ENCODE peak calls at places on chromosomes 16 and 17, in ten cellular contexts. B is mammary epithelial cell; R is HCT116; N is ascending aorta; I is effector memory CD4-positive, alpha-beta T cell; M is MM.1S; V is K562; P is tibial artery; E is body of pancreas; H is fibroblast of lung. K is an unnamed sample. For H3K27me3 and H3K4me1, the result is how much of the 10 kb centered on the place peaks cover.

GRCh38 chr17:43676471-43676870 is 14.7 kb upstream of the MEOX1 start:
- DNase-seq in B (peak), R (no peak), N (no peak), I (no peak), M (no peak), V (no peak), P (no peak), E (no peak), H (peak), K (no peak)

GRCh38 chr16:88536971-88537751 is 33.0 kb upstream of the ZC3H18 start:
- DNase-seq in B (no peak), R (no peak), N (no peak), I (no peak), M (no peak), V (no peak), P (no peak), E (no peak), H (no peak), K (no peak)

GRCh38 chr17:57935833-57936807 is 19.1 kb downstream of the CUEDC1 start:
- DNase-seq in B (no peak), R (no peak), N (peak), I (no peak), M (no peak), V (no peak), P (peak), E (peak), H (peak), K (no peak)

GRCh38 chr17:12536472-12536871 is 129.2 kb upstream of the MYOCD start:
- DNase-seq in B (no peak), R (no peak), N (no peak), I (no peak), M (no peak), V (no peak), P (no peak), E (no peak), H (peak), K (no peak)

GRCh38 chr16:54882556-54882955 is 48.1 kb upstream of the IRX5 start:
- DNase-seq in B (no peak), R (no peak), N (no peak), I (no peak), M (no peak), V (no peak), P (no peak), E (no peak), H (no peak), K (no peak)

GRCh38 chr17:66720567-66720966 is 114.3 kb upstream of the CACNG5 start:
- DNase-seq in B (no peak), R (no peak), N (peak), I (no peak), M (no peak), V (no peak), P (no peak), E (no peak), H (no peak), K (no peak)

GRCh38 chr17:72863511-72864175 is 228.8 kb downstream of the SLC39A11 start:
- DNase-seq in B (no peak), R (no peak), N (no peak), I (no peak), M (no peak), V (no peak), P (no peak), E (no peak), H (no peak), K (no peak)

GRCh38 chr17:75856062-75856681 is 1.0 kb upstream of the WBP2 start:
- DNase-seq in B (no peak), R (no peak), N (no peak), I (no peak), M (peak), V (peak), P (peak), E (peak), H (no peak), K (no peak)

GRCh38 chr16:77856455-77857138 is 68.2 kb downstream of the VAT1L start:
- DNase-seq in B (no peak), R (no peak), N (peak), I (no peak), M (no peak), V (no peak), P (no peak), E (no peak), H (no peak), K (no peak)

GRCh38 chr17:603405-604193 is 111.0 kb downstream of the VPS53 start:
- DNase-seq in B (no peak), R (no peak), N (no peak), I (no peak), M (no peak), V (peak), P (no peak), E (no peak), H (no peak), K (no peak)

GRCh38 chr17:80997471-80998387 is 6.1 kb downstream of the CHMP6 start:
- DNase-seq in B (no peak), R (no peak), N (no peak), I (no peak), M (no peak), V (no peak), P (no peak), E (no peak), H (peak), K (no peak)

GRCh38 chr17:61128671-61129115 is 270.9 kb upstream of the TBX2 start:
- DNase-seq in B (no peak), R (no peak), N (no peak), I (no peak), M (no peak), V (no peak), P (no peak), E (no peak), H (no peak), K (no peak)

GRCh38 chr17:5131146-5131715 is 15.4 kb downstream of the USP6 start:
- DNase-seq in B (no peak), R (no peak), N (no peak), I (no peak), M (no peak), V (no peak), P (no peak), E (no peak), H (no peak), K (no peak)

GRCh38 chr17:7650509-7651096 is at the start of gene ATP1B2:
- DNase-seq in B (peak), R (no peak), N (peak), I (peak), M (peak), V (peak), P (no peak), E (peak), H (peak), K (peak)

GRCh38 chr16:81003610-81004460 is 2.9 kb downstream of the CMC2 start:
- DNase-seq in B (peak), R (no peak), N (no peak), I (no peak), M (peak), V (no peak), P (no peak), E (no peak), H (peak), K (no peak)

GRCh38 chr16:12268602-12269001 is 292.1 kb downstream of the SNX29 start:
- DNase-seq in B (no peak), R (no peak), N (no peak), I (no peak), M (no peak), V (no peak), P (no peak), E (no peak), H (peak), K (no peak)

GRCh38 chr16:23771642-23772041 is 16.8 kb downstream of the CHP2 start:
- DNase-seq in B (peak), R (no peak), N (no peak), I (no peak), M (no peak), V (peak), P (no peak), E (no peak), H (no peak), K (no peak)

GRCh38 chr17:4572131-4572530 is 11.8 kb upstream of the GGT6 start:
- DNase-seq in B (no peak), R (no peak), N (no peak), I (no peak), M (no peak), V (no peak), P (no peak), E (no peak), H (no peak), K (no peak)

GRCh38 chr16:11136600-11136999 is 119.4 kb downstream of the SOCS1 start:
- DNase-seq in B (peak), R (no peak), N (no peak), I (no peak), M (no peak), V (no peak), P (peak), E (peak), H (peak), K (no peak)

GRCh38 chr17:38339891-38340290 is 3.9 kb downstream of the GPR179 start:
- DNase-seq in B (no peak), R (no peak), N (no peak), I (no peak), M (no peak), V (no peak), P (no peak), E (no peak), H (peak), K (no peak)
- H3K27me3 ChIP-seq in B (under half), R (under half), N (under half), I (under half), M (under half), V (half or more), P (under half), E (under half), H (under half), K (under half)

GRCh38 chr17:2237521-2237921 is 66.1 kb downstream of the SMG6 start:
- DNase-seq in B (peak), R (no peak), N (peak), I (no peak), M (no peak), V (no peak), P (peak), E (peak), H (peak), K (no peak)

GRCh38 chr17:2230877-2231276 is 72.7 kb downstream of the SMG6 start:
- DNase-seq in B (no peak), R (no peak), N (peak), I (no peak), M (no peak), V (no peak), P (no peak), E (no peak), H (peak), K (no peak)

GRCh38 chr17:2235792-2236365 is 67.7 kb downstream of the SMG6 start:
- DNase-seq in B (no peak), R (no peak), N (peak), I (no peak), M (no peak), V (no peak), P (peak), E (peak), H (peak), K (no peak)

GRCh38 chr17:2232244-2232638 is 71.3 kb downstream of the SMG6 start:
- DNase-seq in B (no peak), R (no peak), N (peak), I (no peak), M (no peak), V (no peak), P (peak), E (peak), H (peak), K (no peak)

DNA sequence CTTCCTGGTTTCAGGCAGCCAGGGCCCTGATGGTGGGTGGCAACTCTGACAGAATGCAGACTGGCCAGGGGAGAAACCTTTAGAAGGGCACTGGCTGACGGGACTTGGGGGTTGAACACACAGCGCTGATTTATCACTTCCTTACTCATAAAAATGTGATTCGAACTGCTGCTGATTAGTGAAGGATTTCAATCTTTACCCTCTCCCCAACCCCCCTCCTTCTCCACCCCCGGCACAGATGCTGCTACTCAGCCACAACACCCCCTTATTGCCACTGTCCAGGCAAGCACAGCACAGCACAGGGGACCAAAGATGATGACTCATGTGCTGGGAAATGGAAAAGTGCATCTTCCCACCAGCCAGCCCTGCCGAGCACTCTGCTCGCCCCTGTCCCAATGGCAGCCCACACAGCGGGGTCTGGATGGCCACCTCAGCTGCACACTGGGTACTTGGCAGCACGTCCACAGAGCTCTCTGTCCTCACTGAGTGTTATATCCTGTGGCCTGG is 70.1 kb downstream of the SMG6 start:
- DNase-seq in B (no peak), R (no peak), N (peak), I (no peak), M (no peak), V (no peak), P (peak), E (peak), H (peak), K (no peak)
- H3K4me1 ChIP-seq in B (under half), R (under half), N (half or more), I (under half), M (under half), V (under half), P (half or more), E (under half), H (half or more), K (under half)

GRCh38 chr17:79354173-79354820 is 256.6 kb downstream of the RBFOX3 start:
- DNase-seq in B (no peak), R (no peak), N (no peak), I (no peak), M (no peak), V (no peak), P (no peak), E (no peak), H (no peak), K (no peak)

GRCh38 chr17:79350516-79350915 is 260.3 kb downstream of the RBFOX3 start:
- DNase-seq in B (no peak), R (no peak), N (no peak), I (no peak), M (no peak), V (no peak), P (no peak), E (no peak), H (no peak), K (no peak)

GRCh38 chr17:79353548-79353947 is 257.3 kb downstream of the RBFOX3 start:
- DNase-seq in B (no peak), R (no peak), N (no peak), I (no peak), M (no peak), V (no peak), P (no peak), E (no peak), H (no peak), K (no peak)

GRCh38 chr17:79353016-79353415 is 257.8 kb downstream of the RBFOX3 start:
- DNase-seq in B (no peak), R (no peak), N (no peak), I (no peak), M (no peak), V (no peak), P (no peak), E (no peak), H (no peak), K (no peak)

DNA sequence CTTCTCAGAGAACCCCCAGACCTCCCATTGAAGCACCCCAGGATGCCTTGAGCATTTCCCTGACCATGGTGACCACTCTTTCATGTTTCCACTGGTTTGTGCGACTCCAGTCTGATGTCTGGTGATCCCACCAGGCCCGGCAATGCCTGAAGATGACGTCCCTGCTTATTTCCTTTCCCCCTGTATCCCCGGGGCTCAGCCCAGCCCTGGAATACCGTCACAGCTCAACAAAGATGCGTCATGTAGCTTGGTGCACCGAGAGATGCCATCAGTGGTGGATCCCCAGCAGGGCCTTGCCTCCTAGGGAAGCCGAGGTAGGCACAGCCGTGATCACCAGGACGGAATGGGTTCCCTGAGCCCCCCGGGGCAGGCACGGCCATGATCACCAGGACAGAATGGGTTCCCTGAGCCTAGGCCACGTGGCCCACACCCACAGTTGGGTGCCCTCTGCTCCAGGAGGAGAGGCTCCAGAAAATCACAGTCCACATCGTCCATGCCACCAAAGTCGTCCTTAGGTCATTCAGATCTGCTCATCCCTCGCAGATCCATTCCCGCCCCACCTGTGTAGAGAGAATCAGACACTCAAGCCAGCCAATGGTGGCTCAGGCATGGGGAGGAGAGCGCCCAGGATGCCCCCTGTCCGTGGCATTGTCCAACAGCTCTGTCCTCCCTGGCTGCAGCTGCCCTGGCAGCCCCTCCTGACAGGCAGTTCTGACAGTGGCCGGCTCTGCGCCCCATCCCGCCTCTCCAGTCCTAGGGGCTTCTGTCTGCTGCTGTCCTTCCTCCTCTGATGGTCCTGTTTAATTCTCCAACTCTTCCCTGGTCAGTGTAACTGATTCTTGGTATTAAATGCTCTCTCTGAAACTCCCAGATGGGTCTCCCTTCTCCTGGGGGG is 261.1 kb downstream of the RBFOX3 start:
- DNase-seq in B (no peak), R (no peak), N (no peak), I (no peak), M (no peak), V (no peak), P (no peak), E (no peak), H (no peak), K (no peak)
- H3K27me3 ChIP-seq in B (under half), R (half or more), N (under half), I (under half), M (half or more), V (under half), P (half or more), E (under half), H (under half), K (under half)

GRCh38 chr16:21952040-21952792 is 945 bp upstream of the UQCRC2 start:
- DNase-seq in B (peak), R (peak), N (peak), I (peak), M (peak), V (peak), P (peak), E (peak), H (peak), K (peak)

GRCh38 chr16:21949713-21950260 is 3.4 kb upstream of the UQCRC2 start:
- DNase-seq in B (no peak), R (no peak), N (no peak), I (no peak), M (no peak), V (no peak), P (no peak), E (no peak), H (no peak), K (no peak)

GRCh38 chr16:21950782-21951521 is 2.2 kb upstream of the UQCRC2 start:
- DNase-seq in B (peak), R (peak), N (no peak), I (no peak), M (peak), V (peak), P (no peak), E (peak), H (peak), K (peak)

GRCh38 chr16:21952793-21953540 is at the start of gene UQCRC2:
- DNase-seq in B (peak), R (peak), N (peak), I (peak), M (peak), V (peak), P (peak), E (peak), H (peak), K (peak)

DNA sequence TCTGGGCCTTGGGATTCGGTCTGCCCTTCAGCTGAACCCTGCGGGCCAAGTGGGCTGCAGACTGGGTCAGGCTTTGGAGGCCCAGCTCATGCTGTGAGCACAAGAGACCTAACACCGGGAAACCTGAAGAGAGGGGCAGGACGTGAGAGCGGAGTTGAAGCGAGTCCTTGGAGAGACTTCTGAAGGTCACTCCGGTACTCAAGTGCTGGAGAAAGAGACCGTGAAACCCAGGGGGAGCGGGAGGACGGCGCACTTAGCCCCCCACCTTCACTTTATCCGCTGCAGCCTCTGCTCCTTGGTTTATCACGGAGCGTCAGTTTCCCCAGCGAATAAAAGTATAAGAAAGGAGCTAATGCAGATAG is 361 bp downstream of the UQCRC2 start:
- DNase-seq in B (no peak), R (no peak), N (peak), I (no peak), M (peak), V (no peak), P (no peak), E (no peak), H (no peak), K (no peak)
- H3K4me1 ChIP-seq in B (under half), R (under half), N (under half), I (under half), M (under half), V (under half), P (under half), E (under half), H (under half), K (half or more)

GRCh38 chr17:48637323-48638260 is 11.4 kb upstream of the HOXB9 start:
- DNase-seq in B (peak), R (no peak), N (no peak), I (no peak), M (no peak), V (no peak), P (no peak), E (no peak), H (peak), K (no peak)

GRCh38 chr17:48640858-48641180 is 14.7 kb upstream of the HOXB9 start:
- DNase-seq in B (no peak), R (no peak), N (no peak), I (no peak), M (no peak), V (no peak), P (no peak), E (no peak), H (no peak), K (no peak)

GRCh38 chr17:48641541-48642058 is 15.4 kb upstream of the HOXB9 start:
- DNase-seq in B (no peak), R (no peak), N (no peak), I (no peak), M (no peak), V (no peak), P (no peak), E (no peak), H (no peak), K (no peak)

GRCh38 chr17:48639982-48640857 is 14.1 kb upstream of the HOXB9 start:
- DNase-seq in B (no peak), R (no peak), N (no peak), I (no peak), M (no peak), V (no peak), P (no peak), E (no peak), H (no peak), K (no peak)

DNA sequence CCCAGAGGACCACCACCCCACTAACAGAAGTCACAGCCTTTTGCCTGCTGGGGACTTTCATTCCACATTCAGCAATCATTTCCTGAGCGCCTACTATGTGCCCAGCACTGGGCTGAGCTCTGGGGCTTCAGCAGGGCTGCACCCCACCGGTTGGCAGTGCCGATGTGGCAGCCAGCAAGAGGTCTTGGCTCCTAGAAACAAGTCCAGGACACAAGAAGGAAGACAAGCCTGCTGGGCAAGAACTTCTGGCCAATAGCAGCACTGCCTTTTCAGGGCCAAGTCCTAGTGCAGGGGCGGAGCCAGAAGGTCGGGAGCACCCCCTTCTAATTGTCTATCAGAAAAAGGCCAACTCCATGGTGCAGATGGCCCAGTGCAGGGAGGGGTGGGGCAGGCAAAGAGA is 13.0 kb upstream of the HOXB9 start:
- DNase-seq in B (no peak), R (no peak), N (no peak), I (no peak), M (no peak), V (peak), P (no peak), E (no peak), H (no peak), K (no peak)
- H3K27me3 ChIP-seq in B (half or more), R (under half), N (under half), I (half or more), M (under half), V (under half), P (half or more), E (half or more), H (half or more), K (half or more)

K was measured in CD4-positive, alpha-beta memory T cell.